ENCODE peak calls at places on chromosomes 4 and X, in five cellular contexts. One of them, this sample, is unnamed.

GRCh38 chr4:31194823-31195222 is 474.7 kb downstream of the PCDH7 start:
- DNase-seq in GM13976: no peak
- DNase-seq in tibial nerve: no peak
- DNase-seq in adrenal gland: no peak
- DNase-seq in AG09319: no peak
- DNase-seq in this sample: no peak

GRCh38 chr4:82891728-82892466 is 944 bp upstream of the SEC31A start:
- DNase-seq in GM13976: no peak
- DNase-seq in adrenal gland: no peak
- DNase-seq in tibial nerve: no peak
- DNase-seq in AG09319: no peak
- DNase-seq in this sample: no peak

GRCh38 chr4:127997534-127998388 is 32.6 kb downstream of the ABHD18 start:
- DNase-seq in tibial nerve: no peak
- DNase-seq in AG09319: no peak
- DNase-seq in GM13976: peak
- DNase-seq in adrenal gland: peak
- DNase-seq in this sample: no peak

GRCh38 chr4:76694056-76694455 is 203.9 kb downstream of the SOWAHB start:
- DNase-seq in adrenal gland: no peak
- DNase-seq in GM13976: no peak
- DNase-seq in tibial nerve: no peak
- DNase-seq in AG09319: no peak
- DNase-seq in this sample: no peak

GRCh38 chr4:98928131-98928504 is 815 bp downstream of the EIF4E start:
- DNase-seq in adrenal gland: peak
- DNase-seq in AG09319: peak
- DNase-seq in GM13976: peak
- DNase-seq in tibial nerve: no peak
- DNase-seq in this sample: peak

GRCh38 chr4:64940698-64941097 is 531.4 kb upstream of the TECRL start:
- DNase-seq in AG09319: no peak
- DNase-seq in GM13976: no peak
- DNase-seq in tibial nerve: no peak
- DNase-seq in adrenal gland: peak
- DNase-seq in this sample: no peak

GRCh38 chr4:139266208-139266582 is 13.8 kb downstream of the MGARP start:
- DNase-seq in GM13976: no peak
- DNase-seq in tibial nerve: no peak
- DNase-seq in adrenal gland: no peak
- DNase-seq in AG09319: no peak
- DNase-seq in this sample: no peak

GRCh38 chrX:34778961-34779360 is 121.9 kb upstream of the TMEM47 start:
- DNase-seq in tibial nerve: no peak
- DNase-seq in AG09319: peak
- DNase-seq in GM13976: no peak
- DNase-seq in adrenal gland: no peak
- DNase-seq in this sample: no peak

GRCh38 chr4:147825451-147826287 is 93.8 kb downstream of the ARHGAP10 start:
- DNase-seq in AG09319: no peak
- DNase-seq in GM13976: no peak
- DNase-seq in tibial nerve: no peak
- DNase-seq in adrenal gland: peak
- DNase-seq in this sample: no peak

GRCh38 chrX:154840856-154841255 is 6.4 kb upstream of the SMIM9 start:
- DNase-seq in tibial nerve: no peak
- DNase-seq in adrenal gland: peak
- DNase-seq in GM13976: peak
- DNase-seq in AG09319: peak
- DNase-seq in this sample: no peak
- TF ChIP-seq CTCF in tibial nerve: peak
- TF ChIP-seq CTCF in adrenal gland: peak
- TF ChIP-seq CTCF in GM13976: peak
- TF ChIP-seq CTCF in AG09319: peak
- TF ChIP-seq CTCF in this sample: peak

GRCh38 chr4:129113438-129113837 is 17.5 kb downstream of the C4orf33 start:
- DNase-seq in GM13976: no peak
- DNase-seq in tibial nerve: no peak
- DNase-seq in AG09319: no peak
- DNase-seq in adrenal gland: no peak
- DNase-seq in this sample: no peak
- TF ChIP-seq CTCF in GM13976: no peak
- TF ChIP-seq CTCF in tibial nerve: no peak
- TF ChIP-seq CTCF in AG09319: no peak
- TF ChIP-seq CTCF in adrenal gland: no peak
- TF ChIP-seq CTCF in this sample: no peak

DNA sequence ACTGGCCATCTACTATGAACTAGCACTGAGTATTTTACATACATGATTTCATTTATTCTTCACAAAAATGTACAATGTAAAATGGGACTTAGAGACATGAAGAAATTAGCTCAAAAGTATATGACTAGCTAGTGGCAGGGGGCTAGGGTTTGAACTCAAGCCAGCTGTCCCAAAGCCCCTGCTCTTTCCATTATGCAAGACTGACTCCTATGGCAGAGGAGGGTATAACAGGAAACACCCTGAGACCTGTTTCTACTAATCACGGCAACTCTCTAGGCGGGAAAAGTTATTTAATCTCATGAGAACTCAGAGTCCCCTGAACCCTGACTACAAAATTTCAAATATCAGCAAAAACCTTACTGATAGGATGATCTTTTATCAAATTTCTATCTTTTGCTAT is 150.6 kb downstream of the PRDM5 start:
- DNase-seq in adrenal gland: no peak
- DNase-seq in tibial nerve: no peak
- DNase-seq in AG09319: no peak
- DNase-seq in GM13976: no peak
- DNase-seq in this sample: no peak
- TF ChIP-seq CTCF in adrenal gland: no peak
- TF ChIP-seq CTCF in tibial nerve: no peak
- TF ChIP-seq CTCF in AG09319: no peak
- TF ChIP-seq CTCF in GM13976: no peak
- TF ChIP-seq CTCF in this sample: no peak

GRCh38 chr4:27096142-27096824 is 235.6 kb downstream of the STIM2 start:
- DNase-seq in GM13976: no peak
- DNase-seq in AG09319: no peak
- DNase-seq in adrenal gland: no peak
- DNase-seq in tibial nerve: no peak
- DNase-seq in this sample: no peak
- TF ChIP-seq CTCF in GM13976: no peak
- TF ChIP-seq CTCF in AG09319: no peak
- TF ChIP-seq CTCF in adrenal gland: no peak
- TF ChIP-seq CTCF in tibial nerve: no peak
- TF ChIP-seq CTCF in this sample: no peak

GRCh38 chr4:11904991-11905760 is 476.5 kb upstream of the HS3ST1 start:
- DNase-seq in AG09319: no peak
- DNase-seq in tibial nerve: no peak
- DNase-seq in GM13976: no peak
- DNase-seq in adrenal gland: no peak
- DNase-seq in this sample: no peak

GRCh38 chr4:11910780-11911179 is 482.1 kb upstream of the HS3ST1 start:
- DNase-seq in adrenal gland: no peak
- DNase-seq in AG09319: no peak
- DNase-seq in GM13976: no peak
- DNase-seq in tibial nerve: no peak
- DNase-seq in this sample: no peak

GRCh38 chr4:11908712-11909111 is 480.0 kb upstream of the HS3ST1 start:
- DNase-seq in tibial nerve: no peak
- DNase-seq in AG09319: no peak
- DNase-seq in GM13976: no peak
- DNase-seq in adrenal gland: no peak
- DNase-seq in this sample: no peak

GRCh38 chr4:11904117-11904535 is 475.4 kb upstream of the HS3ST1 start:
- DNase-seq in adrenal gland: peak
- DNase-seq in tibial nerve: no peak
- DNase-seq in AG09319: no peak
- DNase-seq in GM13976: no peak
- DNase-seq in this sample: no peak

DNA sequence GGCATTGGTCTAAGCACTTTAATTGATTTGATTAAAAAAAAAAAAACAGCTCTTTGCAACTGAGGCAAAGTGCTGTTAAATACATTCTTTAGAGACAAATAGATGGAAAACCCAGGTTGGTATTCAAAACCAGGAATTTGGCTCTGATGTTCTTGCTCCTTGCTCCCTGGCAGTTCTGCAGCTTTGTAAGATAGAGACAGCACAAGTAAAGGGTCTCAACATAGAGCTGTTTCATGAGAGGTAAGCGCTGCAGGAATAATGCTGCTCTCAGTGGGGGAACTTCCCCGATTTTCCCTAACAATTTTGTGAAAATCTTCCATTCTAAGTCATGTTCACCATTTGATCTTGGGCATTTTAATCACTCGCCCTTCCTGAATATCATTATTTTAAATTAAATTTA is 479.5 kb upstream of the HS3ST1 start:
- DNase-seq in GM13976: no peak
- DNase-seq in adrenal gland: no peak
- DNase-seq in AG09319: no peak
- DNase-seq in tibial nerve: no peak
- DNase-seq in this sample: no peak
- TF ChIP-seq CTCF in GM13976: no peak
- TF ChIP-seq CTCF in adrenal gland: no peak
- TF ChIP-seq CTCF in AG09319: no peak
- TF ChIP-seq CTCF in tibial nerve: no peak
- TF ChIP-seq CTCF in this sample: no peak

DNA sequence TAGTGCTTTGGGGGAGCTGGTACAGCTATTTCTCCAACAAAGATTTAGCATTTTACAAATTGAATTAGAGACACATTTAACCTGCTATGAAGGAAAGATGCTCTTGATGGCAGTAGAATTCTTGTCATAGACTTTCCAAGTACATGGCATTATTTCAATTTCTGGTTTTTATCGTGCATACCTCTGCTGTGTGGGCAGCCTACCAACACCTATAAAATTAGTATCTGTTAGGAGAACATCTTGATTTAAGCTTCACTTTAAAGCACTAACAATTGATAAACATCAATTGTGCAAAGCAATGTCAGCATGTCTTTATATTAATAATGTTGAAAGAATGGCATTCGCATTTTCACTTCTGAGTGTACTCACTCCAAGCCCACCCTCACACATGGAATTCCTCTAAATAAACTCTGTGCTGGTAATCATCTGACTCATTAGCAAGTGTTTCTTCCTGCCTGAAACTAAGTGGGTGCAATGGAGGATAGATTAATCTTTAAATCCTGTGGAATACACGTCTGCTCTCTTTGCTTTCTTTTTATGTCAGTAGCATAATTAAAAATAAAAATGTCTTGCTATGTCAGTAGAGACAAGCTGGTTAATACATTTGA is 279.8 kb upstream of the MAGEB18 start:
- DNase-seq in GM13976: no peak
- DNase-seq in adrenal gland: no peak
- DNase-seq in AG09319: no peak
- DNase-seq in tibial nerve: no peak
- DNase-seq in this sample: no peak
- TF ChIP-seq CTCF in GM13976: no peak
- TF ChIP-seq CTCF in adrenal gland: no peak
- TF ChIP-seq CTCF in AG09319: no peak
- TF ChIP-seq CTCF in tibial nerve: no peak
- TF ChIP-seq CTCF in this sample: no peak

GRCh38 chrX:150085881-150086280 is 147.6 kb upstream of the EOLA2 start:
- DNase-seq in tibial nerve: no peak
- DNase-seq in AG09319: no peak
- DNase-seq in adrenal gland: no peak
- DNase-seq in GM13976: no peak
- DNase-seq in this sample: no peak
- TF ChIP-seq CTCF in tibial nerve: no peak
- TF ChIP-seq CTCF in AG09319: no peak
- TF ChIP-seq CTCF in adrenal gland: no peak
- TF ChIP-seq CTCF in GM13976: no peak
- TF ChIP-seq CTCF in this sample: no peak

This sample was measured in CD14-positive monocyte.